ENCODE peak calls at places on chromosome 9, in eight cellular contexts. F is ELR; D is naive thymus-derived CD8-positive, alpha-beta T cell; T is fibroblast of gingiva; K is substantia nigra; A is astrocyte of the spinal cord; B is iris pigment epithelial cell; O is T1000. V is an unnamed sample.

GRCh38 chr9:110655723-110656641 is 12.6 kb upstream of the MUSK start:
- DNase-seq in F (peak), D (no peak), T (peak), K (no peak), A (no peak), B (peak), O (no peak), V (peak)

GRCh38 chr9:89410709-89411111 is 87.2 kb downstream of the SEMA4D start:
- DNase-seq in F (peak), D (no peak), T (no peak), K (no peak), A (no peak), B (no peak), O (no peak), V (no peak)

GRCh38 chr9:126696091-126696763 is 82.5 kb downstream of the LMX1B start:
- DNase-seq in F (no peak), D (no peak), T (no peak), K (no peak), A (no peak), B (no peak), O (no peak), V (no peak)

GRCh38 chr9:69186841-69187611 is 12.9 kb downstream of the TJP2 start:
- DNase-seq in F (peak), D (no peak), T (peak), K (no peak), A (no peak), B (peak), O (no peak), V (no peak)

GRCh38 chr9:530681-531080 is 310.8 kb upstream of the DMRT1 start:
- DNase-seq in F (no peak), D (no peak), T (peak), K (no peak), A (peak), B (peak), O (no peak), V (no peak)

GRCh38 chr9:111831371-111832108 is 36.8 kb upstream of the SHOC1 start:
- DNase-seq in F (peak), D (no peak), T (no peak), K (no peak), A (no peak), B (peak), O (no peak), V (no peak)

GRCh38 chr9:136511670-136512592 is 29.1 kb upstream of the SEC16A start:
- DNase-seq in F (no peak), D (no peak), T (no peak), K (peak), A (no peak), B (no peak), O (no peak), V (no peak)

GRCh38 chr9:69609156-69609555 is 63.0 kb downstream of the APBA1 start:
- DNase-seq in F (no peak), D (no peak), T (no peak), K (no peak), A (no peak), B (no peak), O (no peak), V (no peak)

GRCh38 chr9:87179556-87180340 is 232.4 kb upstream of the GAS1 start:
- DNase-seq in F (peak), D (no peak), T (no peak), K (no peak), A (peak), B (peak), O (no peak), V (no peak)

GRCh38 chr9:100515578-100516494 is 42.9 kb downstream of the TMEFF1 start:
- DNase-seq in F (no peak), D (no peak), T (peak), K (no peak), A (no peak), B (peak), O (no peak), V (no peak)

GRCh38 chr9:1946506-1946905 is 68.6 kb upstream of the SMARCA2 start:
- DNase-seq in F (no peak), D (no peak), T (no peak), K (no peak), A (no peak), B (no peak), O (no peak), V (no peak)

GRCh38 chr9:16542290-16542689 is 328.2 kb downstream of the BNC2 start:
- DNase-seq in F (no peak), D (no peak), T (no peak), K (no peak), A (no peak), B (no peak), O (no peak), V (no peak)

GRCh38 chr9:21993893-21994525 is at the start of gene CDKN2A:
- DNase-seq in F (peak), D (no peak), T (peak), K (no peak), A (no peak), B (peak), O (peak), V (no peak)

GRCh38 chr9:16572005-16572727 is 298.3 kb downstream of the BNC2 start:
- DNase-seq in F (no peak), D (no peak), T (no peak), K (no peak), A (no peak), B (no peak), O (no peak), V (no peak)

GRCh38 chr9:89038354-89039091 is 47.3 kb downstream of the S1PR3 start:
- DNase-seq in F (peak), D (no peak), T (peak), K (no peak), A (peak), B (peak), O (no peak), V (peak)

GRCh38 chr9:77864096-77864889 is 167.3 kb downstream of the GNAQ start:
- DNase-seq in F (no peak), D (no peak), T (peak), K (no peak), A (no peak), B (peak), O (no peak), V (peak)

GRCh38 chr9:117030254-117030768 is 343.2 kb downstream of the TRIM32 start:
- DNase-seq in F (no peak), D (no peak), T (no peak), K (no peak), A (no peak), B (no peak), O (no peak), V (no peak)

GRCh38 chr9:134515026-134515821 is 126.4 kb upstream of the COL5A1 start:
- DNase-seq in F (no peak), D (no peak), T (no peak), K (no peak), A (no peak), B (no peak), O (no peak), V (no peak)

GRCh38 chr9:136237486-136238341 is 7.9 kb downstream of the QSOX2 start:
- DNase-seq in F (no peak), D (no peak), T (no peak), K (no peak), A (no peak), B (no peak), O (no peak), V (no peak)

GRCh38 chr9:2227468-2227867 is 212.3 kb downstream of the SMARCA2 start:
- DNase-seq in F (no peak), D (no peak), T (no peak), K (no peak), A (peak), B (peak), O (no peak), V (peak)

GRCh38 chr9:25207402-25207801 is 470.8 kb downstream of the TUSC1 start:
- DNase-seq in F (no peak), D (no peak), T (no peak), K (no peak), A (no peak), B (no peak), O (no peak), V (no peak)

GRCh38 chr9:120040896-120041295 is 539.1 kb downstream of the CDK5RAP2 start:
- DNase-seq in F (no peak), D (no peak), T (no peak), K (no peak), A (no peak), B (no peak), O (no peak), V (no peak)

GRCh38 chr9:121773954-121774714 is 122.7 kb downstream of the DAB2IP start:
- DNase-seq in F (no peak), D (no peak), T (no peak), K (no peak), A (no peak), B (no peak), O (no peak), V (no peak)

GRCh38 chr9:126109575-126109974 is 217.1 kb upstream of the MVB12B start:
- DNase-seq in F (no peak), D (no peak), T (no peak), K (no peak), A (no peak), B (no peak), O (no peak), V (no peak)

GRCh38 chr9:98521141-98521540 is 187.6 kb downstream of the GABBR2 start:
- DNase-seq in F (peak), D (no peak), T (peak), K (no peak), A (peak), B (peak), O (no peak), V (peak)

GRCh38 chr9:129550199-129550839 is 70.6 kb downstream of the C9orf50 start:
- DNase-seq in F (peak), D (no peak), T (peak), K (peak), A (peak), B (peak), O (peak), V (peak)

GRCh38 chr9:98263482-98264357 is 8.3 kb upstream of the TBC1D2 start:
- DNase-seq in F (peak), D (peak), T (peak), K (peak), A (peak), B (peak), O (peak), V (peak)

GRCh38 chr9:7011395-7012067 is 253.8 kb downstream of the KDM4C start:
- DNase-seq in F (no peak), D (no peak), T (no peak), K (no peak), A (no peak), B (no peak), O (no peak), V (no peak)

GRCh38 chr9:96867282-96867814 is 13.0 kb upstream of the ZNF782 start:
- DNase-seq in F (no peak), D (no peak), T (no peak), K (no peak), A (no peak), B (no peak), O (no peak), V (no peak)

GRCh38 chr9:95351051-95351450 is 33.5 kb upstream of the FANCC start:
- DNase-seq in F (no peak), D (no peak), T (no peak), K (no peak), A (no peak), B (no peak), O (no peak), V (no peak)

GRCh38 chr9:94721754-94722153 is 4.7 kb upstream of the AOPEP start:
- DNase-seq in F (no peak), D (no peak), T (no peak), K (no peak), A (no peak), B (no peak), O (no peak), V (no peak)

GRCh38 chr9:108383801-108384200 is 472.0 kb downstream of the ACTL7B start:
- DNase-seq in F (no peak), D (no peak), T (no peak), K (no peak), A (no peak), B (no peak), O (no peak), V (no peak)

GRCh38 chr9:109118802-109119438 is 827 bp downstream of the TMEM245 start:
- DNase-seq in F (peak), D (no peak), T (no peak), K (no peak), A (peak), B (peak), O (no peak), V (no peak)

GRCh38 chr9:23088932-23089364 is 642.3 kb downstream of the DMRTA1 start:
- DNase-seq in F (peak), D (no peak), T (no peak), K (no peak), A (no peak), B (no peak), O (no peak), V (no peak)

GRCh38 chr9:114383866-114384231 is 3.9 kb downstream of the AKNA start:
- DNase-seq in F (no peak), D (peak), T (no peak), K (no peak), A (no peak), B (no peak), O (no peak), V (no peak)

GRCh38 chr9:74960548-74960947 is 7.8 kb upstream of the C9orf40 start:
- DNase-seq in F (peak), D (no peak), T (peak), K (no peak), A (peak), B (peak), O (no peak), V (peak)

GRCh38 chr9:92728831-92729734 is 35.5 kb downstream of the BICD2 start:
- DNase-seq in F (peak), D (no peak), T (no peak), K (no peak), A (no peak), B (no peak), O (no peak), V (no peak)